ENCODE peak calls at places on chromosomes 16 and 17, in four cellular contexts. U is AG09309, I is BJ, M is IMR-90. T is an unnamed sample.

GRCh38 chr17:34095101-34095500 is 160.0 kb upstream of the CCL2 start:
- DNase-seq in U (no peak), I (no peak), M (no peak), T (no peak)

GRCh38 chr16:9123871-9124270 is 32.4 kb downstream of the HAPSTR1 start:
- DNase-seq in U (no peak), I (no peak), M (no peak), T (peak)

GRCh38 chr17:19387921-19388521 is 1.0 kb upstream of the MFAP4 start:
- DNase-seq in U (peak), I (peak), M (peak), T (peak)

GRCh38 chr17:7887482-7888183 is 956 bp upstream of the CHD3 start:
- DNase-seq in U (peak), I (peak), M (peak), T (peak)

GRCh38 chr17:77548967-77549366 is 408.2 kb downstream of the SEC14L1 start:
- DNase-seq in U (no peak), I (no peak), M (no peak), T (no peak)

GRCh38 chr17:1110844-1111598 is 68.8 kb downstream of the ABR start:
- DNase-seq in U (peak), I (peak), M (peak), T (peak)

GRCh38 chr17:14515015-14515414 is 214.1 kb downstream of the HS3ST3B1 start:
- DNase-seq in U (no peak), I (no peak), M (no peak), T (peak)

GRCh38 chr16:2709588-2709984 is 10.4 kb downstream of the PRSS27 start:
- DNase-seq in U (no peak), I (no peak), M (no peak), T (no peak)

GRCh38 chr17:77356690-77357201 is 216.0 kb downstream of the SEC14L1 start:
- DNase-seq in U (no peak), I (no peak), M (no peak), T (no peak)

GRCh38 chr17:77892469-77893143 is 65.9 kb upstream of the TNRC6C start:
- DNase-seq in U (no peak), I (no peak), M (no peak), T (no peak)

GRCh38 chr16:89574681-89575246 is 794 bp upstream of the CPNE7 start:
- DNase-seq in U (no peak), I (no peak), M (peak), T (peak)

GRCh38 chr17:29784661-29785060 is 145.4 kb downstream of the SSH2 start:
- DNase-seq in U (no peak), I (no peak), M (peak), T (peak)

GRCh38 chr17:32286518-32286900 is 20.9 kb downstream of the RHBDL3 start:
- DNase-seq in U (no peak), I (no peak), M (no peak), T (no peak)

GRCh38 chr16:55569025-55569424 is 2.5 kb downstream of the CAPNS2 start:
- DNase-seq in U (peak), I (no peak), M (peak), T (peak)

GRCh38 chr17:74185786-74186185 is 17.7 kb upstream of the RPL38 start:
- DNase-seq in U (no peak), I (no peak), M (no peak), T (no peak)

GRCh38 chr16:50196736-50197135 is 43.6 kb downstream of the TENT4B start:
- DNase-seq in U (no peak), I (no peak), M (peak), T (peak)

GRCh38 chr16:68235882-68236803 is at the start of gene ESRP2:
- DNase-seq in U (no peak), I (no peak), M (no peak), T (no peak)

GRCh38 chr17:2337152-2337810 is at the start of gene SGSM2:
- DNase-seq in U (no peak), I (no peak), M (peak), T (peak)

GRCh38 chr16:70720431-70721201 is 34.8 kb upstream of the MTSS2 start:
- DNase-seq in U (no peak), I (no peak), M (no peak), T (no peak)

GRCh38 chr16:50268352-50268751 is 2.0 kb downstream of the ADCY7 start:
- DNase-seq in U (no peak), I (no peak), M (no peak), T (no peak)

GRCh38 chr17:67574658-67575293 is 143.0 kb upstream of the NOL11 start:
- DNase-seq in U (no peak), I (no peak), M (no peak), T (no peak)

GRCh38 chr17:65750678-65751077 is 189.2 kb upstream of the AXIN2 start:
- DNase-seq in U (peak), I (peak), M (peak), T (peak)

GRCh38 chr16:49876716-49877129 is 20.8 kb upstream of the ZNF423 start:
- DNase-seq in U (no peak), I (no peak), M (no peak), T (no peak)

GRCh38 chr17:16980813-16981731 is 9.2 kb upstream of the TNFRSF13B start:
- DNase-seq in U (no peak), I (no peak), M (no peak), T (peak)

GRCh38 chr16:71273384-71273783 is 15.8 kb downstream of the CMTR2 start:
- DNase-seq in U (no peak), I (no peak), M (no peak), T (no peak)

GRCh38 chr17:73634629-73635028 is 9.6 kb downstream of the SDK2 start:
- DNase-seq in U (no peak), I (no peak), M (no peak), T (no peak)

GRCh38 chr17:12727076-12727750 is 61.5 kb downstream of the MYOCD start:
- DNase-seq in U (no peak), I (peak), M (peak), T (peak)

GRCh38 chr16:88345943-88346560 is 36.7 kb upstream of the ZNF469 start:
- DNase-seq in U (no peak), I (no peak), M (no peak), T (no peak)

DNA sequence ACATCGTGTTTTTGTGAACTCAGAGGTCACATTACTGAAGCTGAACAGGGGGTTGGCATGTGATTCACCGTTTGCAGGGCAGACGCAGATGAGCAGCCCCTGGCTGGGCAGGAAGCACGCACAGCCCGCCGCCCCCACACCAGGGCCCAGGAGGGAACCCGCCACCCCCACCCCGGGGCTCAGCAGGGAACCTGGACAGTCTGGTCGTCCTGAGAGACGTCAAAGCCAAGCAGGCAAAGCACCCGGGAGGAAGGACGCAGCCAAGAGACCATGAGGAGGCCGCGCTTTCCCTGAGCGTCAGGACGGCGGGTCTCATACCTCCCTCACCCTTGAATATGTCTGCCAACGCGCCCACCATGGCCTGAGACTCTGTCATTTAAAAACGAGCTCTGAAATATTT is 60.6 kb downstream of the LMF1 start:
- DNase-seq in U (no peak), I (no peak), M (no peak), T (no peak)
- TF ChIP-seq CTCF in U (no peak), I (no peak), M (no peak), T (no peak)

DNA sequence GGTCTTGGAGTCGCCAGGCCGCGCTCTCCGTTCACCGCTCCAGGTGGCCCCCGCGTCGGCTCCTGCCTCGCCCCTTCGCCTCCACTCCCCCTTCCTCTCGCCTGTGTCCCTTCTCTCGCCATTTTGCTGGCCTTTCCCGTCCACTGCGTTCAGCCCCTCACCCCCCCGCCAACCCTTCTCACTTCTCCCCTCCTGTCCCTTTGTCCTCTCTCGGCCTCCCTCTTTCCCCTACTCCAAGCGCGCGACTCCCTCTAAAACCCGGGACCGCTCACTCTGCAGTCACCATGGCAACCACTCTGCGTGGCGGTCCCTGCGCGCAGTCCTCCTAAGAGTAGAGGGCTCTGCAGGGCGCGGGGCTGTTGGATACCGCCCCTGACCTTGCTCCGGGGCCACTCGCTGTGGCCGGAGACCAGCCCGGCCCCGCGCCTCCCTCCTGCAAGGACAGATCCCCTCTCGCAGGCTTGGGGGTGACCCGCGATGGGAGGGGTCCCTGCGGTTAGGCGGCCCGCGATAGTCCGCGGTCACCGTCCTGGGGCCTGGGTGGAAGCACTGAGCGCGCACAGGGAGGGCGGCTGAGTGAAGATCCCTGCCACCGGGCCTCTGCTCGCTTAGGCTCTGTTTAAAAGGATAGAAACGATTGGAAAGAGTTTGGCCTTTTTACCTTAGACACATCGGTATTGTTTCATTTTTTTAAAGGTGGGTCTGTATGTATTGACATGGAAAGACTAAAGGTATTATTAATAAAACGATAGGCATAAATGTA is 454 bp downstream of the CCDC40 start:
- DNase-seq in U (no peak), I (no peak), M (no peak), T (no peak)
- H3K4me3 ChIP-seq in U (peak), I (peak), M (peak), T (peak)

GRCh38 chr17:79023886-79024771 is at the start of gene C1QTNF1:
- DNase-seq in U (no peak), I (no peak), M (peak), T (peak)
- TF ChIP-seq CTCF in U (peak), I (peak), M (peak), T (no peak)

GRCh38 chr16:1156983-1157638 is 4.2 kb downstream of the CACNA1H start:
- DNase-seq in U (no peak), I (no peak), M (no peak), T (no peak)

GRCh38 chr16:1157639-1158455 is 4.9 kb downstream of the CACNA1H start:
- DNase-seq in U (no peak), I (no peak), M (no peak), T (no peak)

GRCh38 chr16:1159973-1160772 is 7.3 kb downstream of the CACNA1H start:
- DNase-seq in U (no peak), I (no peak), M (no peak), T (no peak)

GRCh38 chr16:1159325-1159972 is 6.5 kb downstream of the CACNA1H start:
- DNase-seq in U (no peak), I (no peak), M (no peak), T (no peak)

DNA sequence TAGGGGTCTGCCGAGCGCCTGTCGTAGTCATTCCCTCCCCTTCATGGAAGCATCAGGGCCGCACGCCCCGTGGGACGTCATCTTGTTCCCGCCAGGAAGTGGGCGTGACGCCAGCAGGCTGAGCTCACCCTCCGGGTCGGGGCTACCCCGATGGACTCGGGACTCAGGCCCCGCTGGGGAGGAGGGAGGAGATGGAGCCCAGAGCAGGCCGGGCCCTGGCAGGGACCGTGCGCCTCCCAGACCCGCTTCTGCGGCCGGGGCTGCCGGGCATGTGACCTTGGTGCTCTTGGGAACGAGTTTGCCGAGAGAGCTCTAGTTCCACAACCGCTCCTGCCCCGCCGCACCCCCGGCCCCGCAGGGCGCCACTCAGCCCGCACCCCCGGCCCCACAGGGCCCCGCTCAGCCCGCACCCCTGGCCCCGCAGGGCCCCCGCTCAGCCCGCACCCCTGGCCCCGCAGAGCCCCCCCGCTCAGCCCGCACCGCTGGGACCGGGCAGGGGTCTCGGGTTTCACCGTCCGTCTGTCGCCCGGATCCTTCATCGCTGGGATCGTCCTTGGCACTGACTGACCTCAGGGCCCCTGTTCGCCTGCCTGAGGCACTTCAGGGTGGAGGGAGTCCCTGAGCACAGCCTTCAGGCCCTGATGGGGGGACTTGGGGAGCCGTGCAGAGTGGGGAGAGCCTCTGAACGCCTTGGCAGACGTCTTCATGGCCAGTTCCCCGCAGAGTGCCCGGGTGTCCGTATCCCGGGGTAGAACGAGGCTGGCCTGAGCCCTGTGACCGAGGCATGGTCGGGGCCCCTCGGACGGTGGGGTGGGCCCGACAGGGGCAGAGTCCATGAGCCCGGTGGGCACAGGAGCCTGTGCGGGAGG is 5.8 kb downstream of the CACNA1H start:
- DNase-seq in U (no peak), I (no peak), M (peak), T (peak)
- H3K4me3 ChIP-seq in U (no peak), I (no peak), M (no peak), T (no peak)

GRCh38 chr16:73219176-73219575 is 171.2 kb upstream of the ZFHX3 start:
- DNase-seq in U (no peak), I (no peak), M (no peak), T (no peak)
- TF ChIP-seq CTCF in U (peak), I (peak), M (no peak), T (peak)

GRCh38 chr16:18932243-18932997 is 6.2 kb upstream of the SMG1 start:
- DNase-seq in U (peak), I (no peak), M (peak), T (peak)
- H3K4me3 ChIP-seq in U (no peak), I (no peak), M (no peak), T (no peak)

GRCh38 chr17:37230633-37231032 is 145.2 kb upstream of the C17orf78 start:
- DNase-seq in U (no peak), I (no peak), M (no peak), T (no peak)
- TF ChIP-seq CTCF in U (no peak), I (no peak), M (no peak), T (no peak)

DNA sequence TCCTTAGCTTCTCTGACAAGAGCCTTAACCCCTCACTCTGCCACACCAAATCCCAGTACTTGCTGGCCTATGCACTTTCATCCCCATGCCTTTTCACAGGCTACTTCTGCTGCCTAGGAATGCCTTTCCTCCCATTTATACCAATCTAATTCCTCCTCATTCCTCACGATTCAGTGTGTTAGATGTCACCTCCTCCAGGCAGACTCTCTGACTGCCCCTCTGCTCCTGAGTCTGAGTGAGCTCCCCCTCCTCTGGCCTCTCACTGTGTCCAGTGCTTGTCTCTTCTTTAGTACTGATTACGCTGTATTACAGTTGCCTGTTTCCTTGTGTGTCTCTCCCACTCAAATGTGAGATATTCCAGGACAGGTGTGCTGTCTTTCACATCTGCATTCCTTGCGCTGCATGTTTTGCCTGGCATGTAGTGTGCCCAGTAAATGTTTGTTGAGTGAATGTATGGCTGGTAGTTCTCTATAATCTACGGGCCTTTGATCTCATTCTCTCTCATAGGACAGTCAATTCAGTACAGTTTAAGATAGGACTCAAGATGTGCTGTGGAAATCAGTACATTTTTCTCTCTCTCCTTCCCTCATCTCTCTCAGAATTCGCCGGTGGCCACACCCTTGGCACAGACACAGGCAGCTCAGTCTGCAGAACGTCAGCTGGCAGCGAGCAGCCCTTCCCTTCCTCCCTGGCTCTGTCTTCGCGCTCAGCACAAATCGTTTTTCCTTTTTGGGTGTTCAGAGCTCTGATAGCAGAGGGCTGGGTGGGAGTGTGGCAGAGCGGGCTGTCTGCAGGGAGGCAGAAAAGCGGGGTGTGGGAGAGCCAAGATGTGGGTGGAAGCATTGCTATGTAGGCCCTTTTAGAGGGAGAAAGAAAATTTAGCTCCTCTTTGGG is 18.5 kb downstream of the ARL4D start:
- DNase-seq in U (no peak), I (no peak), M (peak), T (peak)
- H3K4me3 ChIP-seq in U (no peak), I (no peak), M (no peak), T (no peak)

GRCh38 chr17:39863918-39864746 is at the start of gene IKZF3:
- DNase-seq in U (no peak), I (no peak), M (peak), T (peak)
- TF ChIP-seq CTCF in U (no peak), I (no peak), M (no peak), T (no peak)

T was measured in fibroblast of mammary gland.